ENCODE peak calls at places on chromosomes 13 and 19, in four cellular contexts. A is neural crest cell, P is LoVo, U is cardiac fibroblast. C is an unnamed sample.

GRCh38 chr13:114226699-114227323 is 7.9 kb upstream of the CDC16 start:
- DNase-seq in A (peak), P (peak), U (peak), C (peak)

GRCh38 chr13:76271728-76272232 is 614.4 kb downstream of the KCTD12 start:
- DNase-seq in A (no peak), P (no peak), U (no peak), C (no peak)

GRCh38 chr19:29121684-29122083 is 91.3 kb downstream of the UQCRFS1 start:
- DNase-seq in A (peak), P (no peak), U (no peak), C (peak)

GRCh38 chr13:20779405-20779804 is 5.6 kb upstream of the EEF1AKMT1 start:
- DNase-seq in A (no peak), P (no peak), U (no peak), C (no peak)

GRCh38 chr19:46442808-46443450 is 14.2 kb upstream of the PNMA8C start:
- DNase-seq in A (no peak), P (peak), U (peak), C (peak)

GRCh38 chr19:42270346-42271044 is 1.4 kb downstream of the CIC start:
- DNase-seq in A (no peak), P (no peak), U (peak), C (peak)

GRCh38 chr19:656751-657559 is 6.1 kb downstream of the RNF126 start:
- DNase-seq in A (no peak), P (no peak), U (no peak), C (no peak)

GRCh38 chr13:102361113-102361512 is 40.7 kb downstream of the FGF14 start:
- DNase-seq in A (no peak), P (no peak), U (no peak), C (no peak)

GRCh38 chr13:71515639-71516038 is 351.4 kb downstream of the DACH1 start:
- DNase-seq in A (no peak), P (no peak), U (no peak), C (no peak)

GRCh38 chr19:33424181-33424580 is 50.7 kb downstream of the CEBPG start:
- DNase-seq in A (no peak), P (no peak), U (no peak), C (no peak)

GRCh38 chr19:29525901-29526729 is at the start of gene VSTM2B:
- DNase-seq in A (no peak), P (no peak), U (no peak), C (no peak)

GRCh38 chr13:107864543-107865460 is 350.5 kb downstream of the LIG4 start:
- DNase-seq in A (peak), P (peak), U (peak), C (no peak)

GRCh38 chr13:45368571-45368970 is 27.6 kb upstream of the TPT1 start:
- DNase-seq in A (no peak), P (no peak), U (no peak), C (no peak)

GRCh38 chr13:84896128-84896527 is 903.1 kb downstream of the SLITRK6 start:
- DNase-seq in A (peak), P (peak), U (peak), C (no peak)

GRCh38 chr13:31395090-31395489 is 195.3 kb downstream of the B3GLCT start:
- DNase-seq in A (no peak), P (no peak), U (no peak), C (no peak)

GRCh38 chr13:22220186-22221160 is 549.6 kb downstream of the FGF9 start:
- DNase-seq in A (no peak), P (no peak), U (no peak), C (no peak)

GRCh38 chr19:31127132-31127967 is 221.9 kb downstream of the TSHZ3 start:
- DNase-seq in A (no peak), P (no peak), U (peak), C (no peak)

GRCh38 chr13:39410089-39410901 is 192.7 kb downstream of the LHFPL6 start:
- DNase-seq in A (no peak), P (no peak), U (peak), C (no peak)

GRCh38 chr19:35963514-35963913 is 27.3 kb downstream of the LRFN3 start:
- DNase-seq in A (peak), P (peak), U (peak), C (no peak)

GRCh38 chr19:13018037-13018914 is 23.0 kb downstream of the NFIX start:
- DNase-seq in A (no peak), P (no peak), U (peak), C (no peak)